ENCODE peak calls at places on chromosomes 4 and X, in ten cellular contexts. M is lower lobe of right lung; Q is CD8-positive, alpha-beta T cell; I is cardiac muscle cell; U is CD4-positive, alpha-beta memory T cell; C is HCT116; S is BE2C; P is transverse colon; L is adrenal gland; R is mesendoderm. O is an unnamed sample. For H3K4me1, the result is how much of the 10 kb centered on the place peaks cover.

GRCh38 chr4:100493756-100494155 is 24.1 kb downstream of the EMCN start:
- DNase-seq in M (no peak), Q (no peak), I (no peak), U (no peak), C (no peak), S (no peak), P (no peak), L (no peak), R (no peak), O (no peak)

GRCh38 chr4:167218022-167218608 is 16.2 kb downstream of the SPOCK3 start:
- DNase-seq in M (no peak), Q (no peak), I (no peak), U (no peak), C (no peak), S (no peak), P (no peak), L (no peak), R (no peak), O (no peak)

GRCh38 chr4:61173799-61174198 is 26.3 kb upstream of the ADGRL3 start:
- DNase-seq in M (no peak), Q (no peak), I (no peak), U (no peak), C (no peak), S (no peak), P (no peak), L (no peak), R (no peak), O (no peak)

GRCh38 chr4:35463251-35463952 is 780.9 kb downstream of the ARAP2 start:
- DNase-seq in M (peak), Q (no peak), I (no peak), U (no peak), C (no peak), S (no peak), P (no peak), L (no peak), R (peak), O (no peak)

GRCh38 chr4:56215901-56216300 is 171.4 kb downstream of the AASDH start:
- DNase-seq in M (no peak), Q (no peak), I (peak), U (no peak), C (peak), S (peak), P (peak), L (peak), R (peak), O (peak)

GRCh38 chrX:143664302-143664701 is 28.4 kb upstream of the SLITRK4 start:
- DNase-seq in M (no peak), Q (no peak), I (peak), U (no peak), C (no peak), S (no peak), P (no peak), L (no peak), R (peak), O (no peak)

GRCh38 chr4:71659979-71660378 is 123.9 kb downstream of the GC start:
- DNase-seq in M (no peak), Q (no peak), I (no peak), U (no peak), C (no peak), S (no peak), P (no peak), L (no peak), R (peak), O (no peak)

GRCh38 chrX:41734530-41734929 is 10.5 kb downstream of the GPR82 start:
- DNase-seq in M (no peak), Q (no peak), I (peak), U (no peak), C (peak), S (peak), P (no peak), L (no peak), R (peak), O (no peak)

GRCh38 chr4:118193421-118193820 is 159.1 kb downstream of the NDST3 start:
- DNase-seq in M (no peak), Q (no peak), I (no peak), U (peak), C (no peak), S (peak), P (no peak), L (no peak), R (no peak), O (no peak)

GRCh38 chr4:66489783-66490452 is 819.6 kb upstream of the EPHA5 start:
- DNase-seq in M (no peak), Q (no peak), I (peak), U (no peak), C (no peak), S (no peak), P (no peak), L (no peak), R (peak), O (no peak)

GRCh38 chr4:187940299-187940698 is 55.3 kb upstream of the ZFP42 start:
- DNase-seq in M (no peak), Q (no peak), I (no peak), U (no peak), C (no peak), S (no peak), P (no peak), L (no peak), R (no peak), O (no peak)

GRCh38 chr4:10212400-10212799 is 95.8 kb upstream of the WDR1 start:
- DNase-seq in M (no peak), Q (no peak), I (no peak), U (no peak), C (no peak), S (no peak), P (no peak), L (no peak), R (no peak), O (no peak)

GRCh38 chr4:108512615-108513505 is 107.5 kb upstream of the RPL34 start:
- DNase-seq in M (no peak), Q (peak), I (peak), U (no peak), C (no peak), S (peak), P (no peak), L (peak), R (peak), O (peak)

GRCh38 chr4:37663552-37663951 is 22.6 kb downstream of the RELL1 start:
- DNase-seq in M (no peak), Q (no peak), I (no peak), U (no peak), C (no peak), S (no peak), P (no peak), L (no peak), R (no peak), O (peak)

DNA sequence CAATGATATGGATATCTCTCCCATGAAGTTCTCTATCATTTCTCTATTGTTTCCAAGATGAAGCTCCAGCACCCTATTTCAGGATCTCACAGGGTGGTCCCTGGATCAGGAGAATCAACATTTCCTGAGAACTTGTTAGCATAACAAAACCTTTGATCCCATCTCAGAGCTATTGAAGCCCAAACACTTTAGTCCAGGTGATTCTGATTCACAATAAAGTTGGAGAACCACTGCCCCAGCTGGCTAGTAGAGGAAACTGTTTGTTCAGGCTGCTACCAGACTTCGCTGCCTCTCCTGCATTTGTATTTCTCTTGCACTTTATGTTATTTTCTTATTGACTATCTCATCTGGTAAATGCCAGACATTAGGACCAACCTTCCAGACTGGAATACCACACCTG is 65.4 kb downstream of the CEP44 start:
- DNase-seq in M (no peak), Q (no peak), I (no peak), U (no peak), C (no peak), S (no peak), P (no peak), L (no peak), R (peak), O (no peak)
- H3K4me1 ChIP-seq in M (under half), Q (under half), I (under half), U (under half), C (under half), S (under half), P (under half), L (under half), R (under half), O (under half)

DNA sequence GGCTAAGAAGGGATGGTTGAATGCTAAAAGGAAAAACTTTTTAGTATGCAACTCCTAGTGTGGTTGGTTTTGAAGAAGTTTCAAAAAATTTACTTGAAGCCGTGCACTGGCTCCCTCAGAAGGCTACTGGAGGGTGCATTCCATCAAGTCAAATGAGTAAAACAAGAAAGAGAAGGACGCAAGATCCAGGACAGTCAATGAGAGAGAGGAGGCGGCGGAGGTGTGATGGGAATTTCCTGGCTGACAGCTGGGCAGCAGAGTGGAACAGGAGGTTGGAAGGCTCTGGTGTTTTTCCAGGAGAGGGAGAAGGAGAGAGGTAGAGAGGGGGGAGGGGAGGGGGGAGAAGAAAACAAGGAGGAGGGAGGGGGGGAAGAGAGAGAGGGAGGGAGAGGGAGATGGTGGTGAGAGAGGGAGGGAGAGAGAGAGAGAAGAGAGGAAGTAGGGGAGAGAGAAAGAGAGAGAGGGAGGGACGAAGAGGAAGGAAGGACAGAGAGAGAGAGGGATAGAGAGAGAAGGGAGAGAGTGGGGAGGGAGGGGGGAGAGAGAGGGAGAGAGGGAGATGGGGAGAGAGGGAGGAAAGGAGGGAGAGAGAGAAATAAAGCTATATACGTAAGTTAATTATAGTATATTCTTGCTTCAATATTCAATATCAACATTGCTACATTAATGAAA is 126.4 kb downstream of the SH3KBP1 start:
- DNase-seq in M (no peak), Q (no peak), I (no peak), U (no peak), C (no peak), S (no peak), P (no peak), L (no peak), R (peak), O (no peak)
- H3K4me1 ChIP-seq in M (under half), Q (under half), I (under half), U (half or more), C (under half), S (under half), P (under half), L (under half), R (under half), O (under half)

GRCh38 chr4:48037117-48037462 is 20.5 kb downstream of the NIPAL1 start:
- DNase-seq in M (no peak), Q (no peak), I (no peak), U (no peak), C (no peak), S (no peak), P (no peak), L (no peak), R (no peak), O (no peak)
- H3K4me1 ChIP-seq in M (under half), Q (under half), I (under half), U (under half), C (under half), S (under half), P (under half), L (under half), R (under half), O (under half)

GRCh38 chr4:1640110-1640509 is 44.0 kb downstream of the FAM53A start:
- DNase-seq in M (no peak), Q (no peak), I (no peak), U (no peak), C (no peak), S (no peak), P (no peak), L (no peak), R (no peak), O (no peak)

GRCh38 chr4:1638873-1639272 is 45.2 kb downstream of the FAM53A start:
- DNase-seq in M (no peak), Q (no peak), I (no peak), U (peak), C (no peak), S (no peak), P (no peak), L (no peak), R (no peak), O (no peak)

GRCh38 chr4:1638272-1638598 is 45.9 kb downstream of the FAM53A start:
- DNase-seq in M (no peak), Q (no peak), I (no peak), U (peak), C (no peak), S (no peak), P (no peak), L (no peak), R (no peak), O (no peak)

GRCh38 chr4:1637580-1638271 is 46.4 kb downstream of the FAM53A start:
- DNase-seq in M (no peak), Q (no peak), I (no peak), U (peak), C (no peak), S (no peak), P (no peak), L (no peak), R (no peak), O (no peak)

GRCh38 chr4:1639299-1639868 is 44.7 kb downstream of the FAM53A start:
- DNase-seq in M (no peak), Q (no peak), I (no peak), U (no peak), C (no peak), S (no peak), P (no peak), L (no peak), R (no peak), O (no peak)
- H3K4me1 ChIP-seq in M (under half), Q (under half), I (under half), U (under half), C (under half), S (under half), P (under half), L (under half), R (under half), O (under half)

DNA sequence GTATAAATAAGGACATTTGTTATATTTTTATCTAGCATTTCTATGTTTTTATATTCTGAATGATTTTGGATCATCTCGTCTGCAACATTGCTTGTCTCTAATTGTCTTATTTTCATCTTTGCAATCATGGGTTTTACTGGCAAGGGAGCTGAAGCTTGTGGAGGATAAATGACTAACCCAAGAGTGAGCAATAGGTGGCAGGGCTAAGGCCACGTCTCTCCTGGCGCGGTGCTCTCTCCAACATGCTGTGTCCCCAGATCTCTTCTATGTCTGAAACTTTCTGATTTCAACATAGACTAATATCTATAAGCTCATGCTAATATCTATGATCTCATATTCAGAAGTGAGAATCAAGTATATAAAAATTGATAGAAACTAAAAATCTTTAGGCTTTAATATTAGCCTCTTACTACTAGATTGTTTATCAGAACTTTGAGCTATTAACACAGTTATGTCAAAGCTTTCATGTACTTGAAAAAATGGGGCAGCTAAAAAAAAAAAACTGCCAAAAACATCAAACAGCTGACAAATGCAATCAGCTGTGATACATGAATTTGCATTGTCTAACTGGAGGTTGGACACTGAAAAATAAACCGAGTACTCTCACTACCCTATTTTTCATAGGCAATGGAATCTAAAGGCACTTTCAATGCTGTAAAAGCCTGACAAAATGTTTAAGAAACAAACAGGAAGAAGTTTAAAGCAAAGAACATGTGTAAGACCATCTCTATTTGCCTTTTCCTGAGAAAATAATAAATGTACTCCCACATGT is 169.2 kb downstream of the TMA16 start:
- DNase-seq in M (no peak), Q (no peak), I (no peak), U (no peak), C (no peak), S (no peak), P (no peak), L (no peak), R (no peak), O (no peak)
- H3K4me1 ChIP-seq in M (under half), Q (under half), I (under half), U (under half), C (under half), S (under half), P (under half), L (under half), R (under half), O (under half)

GRCh38 chr4:141078871-141079270 is 54.4 kb downstream of the RNF150 start:
- DNase-seq in M (no peak), Q (no peak), I (peak), U (no peak), C (no peak), S (no peak), P (no peak), L (no peak), R (no peak), O (no peak)
- H3K4me1 ChIP-seq in M (under half), Q (under half), I (under half), U (under half), C (under half), S (under half), P (under half), L (under half), R (under half), O (under half)

O was measured in testis.